ENCODE peak calls at places on chromosomes 1 and 21, in nine cellular contexts. W is nephron progenitor cell, M is lung, X is mammary epithelial cell, C is thyroid gland, I is adrenal gland, N is left ventricle myocardium inferior, D is dorsolateral prefrontal cortex, T is GM10248. P is an unnamed sample.
A peak's percentile ranks its signal among the peaks of the same experiment; 100 is the strongest.

GRCh38 chr1:216686860-216687545 is 36.2 kb downstream of the ESRRG start:
- DNase-seq in C (no peak), D (no peak), I (peak; percentile 85), T (no peak), N (no peak), M (no peak), W (no peak), X (no peak), P (no peak)

GRCh38 chr1:171160611-171161354 is 24.3 kb upstream of the FMO2 start:
- DNase-seq in D (no peak), N (no peak), T (no peak), C (no peak), M (no peak), X (no peak), I (no peak), W (no peak), P (no peak)

GRCh38 chr1:23787701-23788100 is 3.2 kb upstream of the LYPLA2 start:
- DNase-seq in I (no peak), N (no peak), D (no peak), W (no peak), M (no peak), T (no peak), C (no peak), X (no peak), P (no peak)

GRCh38 chr1:41642922-41643321 is 158.4 kb upstream of the EDN2 start:
- DNase-seq in M (no peak), W (no peak), X (no peak), C (no peak), D (no peak), T (no peak), I (no peak), N (no peak), P (no peak)

GRCh38 chr21:42833439-42833815 is 45.9 kb downstream of the WDR4 start:
- DNase-seq in T (peak; percentile 67), D (no peak), W (peak; percentile 18), X (no peak), C (no peak), N (no peak), I (peak; percentile 50), M (no peak), P (peak; percentile 81)

GRCh38 chr1:166159656-166160055 is 7.1 kb downstream of the FAM78B start:
- DNase-seq in T (no peak), I (no peak), C (no peak), N (no peak), X (no peak), W (no peak), M (no peak), D (no peak), P (no peak)

GRCh38 chr1:35557118-35557610 is at the start of gene KIAA0319L:
- DNase-seq in M (peak; percentile 91), T (peak; percentile 92), W (peak; percentile 84), C (peak; percentile 90), I (peak; percentile 94), N (peak; percentile 90), X (no peak), D (peak; percentile 90), P (no peak)

GRCh38 chr1:65393345-65393744 is 27.1 kb upstream of the LEPR start:
- DNase-seq in T (peak; percentile 11), N (no peak), W (no peak), X (peak; percentile 67), C (no peak), I (no peak), M (no peak), D (no peak), P (peak; percentile 58)

GRCh38 chr1:81158592-81158991 is 642.1 kb upstream of the ADGRL2 start:
- DNase-seq in N (no peak), T (no peak), M (no peak), D (no peak), C (no peak), W (no peak), I (no peak), X (no peak), P (no peak)

GRCh38 chr1:150973258-150973825 is 1.3 kb downstream of the CERS2 start:
- DNase-seq in N (peak; percentile 23), C (peak; percentile 31), W (peak; percentile 28), M (no peak), D (no peak), X (no peak), T (peak; percentile 36), I (no peak), P (peak; percentile 39)

GRCh38 chr1:202023033-202023433 is 12.6 kb downstream of the ELF3 start:
- DNase-seq in X (peak; percentile 99), M (peak; percentile 85), C (peak; percentile 80), D (no peak), I (no peak), T (no peak), N (no peak), W (no peak), P (no peak)

GRCh38 chr1:44409741-44410140 is 4.7 kb downstream of the RNF220 start:
- DNase-seq in N (no peak), X (no peak), T (no peak), D (no peak), W (no peak), C (no peak), I (no peak), M (no peak), P (no peak)

GRCh38 chr1:151165738-151166505 is at the start of the genes LYSMD1 and SCNM1:
- DNase-seq in I (peak; percentile 99), T (peak; percentile 94), N (peak; percentile 95), X (peak; percentile 99), W (peak; percentile 87), M (peak; percentile 98), C (peak; percentile 98), D (peak; percentile 98), P (peak; percentile 98)

GRCh38 chr1:182644863-182645262 is 39.5 kb downstream of the RGS8 start:
- DNase-seq in W (no peak), X (no peak), D (no peak), N (no peak), T (peak; percentile 25), C (peak; percentile 84), M (no peak), I (no peak), P (no peak)

GRCh38 chr1:59055908-59056719 is 240.8 kb upstream of the FGGY start:
- DNase-seq in C (peak; percentile 47), M (no peak), N (no peak), D (no peak), T (no peak), X (no peak), W (no peak), I (peak; percentile 64), P (no peak)

GRCh38 chr1:53562256-53562982 is 103.2 kb downstream of the DMRTB1 start:
- DNase-seq in W (no peak), D (no peak), C (no peak), I (no peak), M (no peak), N (no peak), X (no peak), T (no peak), P (peak; percentile 81)

GRCh38 chr1:231319080-231319479 is 18.6 kb downstream of the EXOC8 start:
- DNase-seq in T (no peak), M (no peak), X (no peak), N (no peak), C (no peak), W (no peak), I (no peak), D (no peak), P (no peak)

GRCh38 chr1:36306210-36306901 is at the start of gene SH3D21:
- DNase-seq in X (peak; percentile 69), C (peak; percentile 84), D (no peak), W (peak; percentile 62), T (peak; percentile 51), M (peak; percentile 61), I (peak; percentile 74), N (peak; percentile 59), P (peak; percentile 69)

GRCh38 chr1:180386740-180387367 is 115.5 kb downstream of the ACBD6 start:
- DNase-seq in T (no peak), C (no peak), X (no peak), N (no peak), W (no peak), D (no peak), M (no peak), I (no peak), P (no peak)

GRCh38 chr1:236685917-236686814 is at the start of gene ACTN2:
- DNase-seq in X (no peak), T (peak; percentile 66), M (peak; percentile 35), D (peak; percentile 57), I (no peak), W (peak; percentile 81), C (peak; percentile 46), N (peak; percentile 74), P (peak; percentile 44)

GRCh38 chr1:89603651-89604413 is 29.1 kb upstream of the LRRC8C start:
- DNase-seq in C (no peak), D (no peak), I (no peak), X (peak; percentile 66), T (no peak), M (no peak), W (no peak), N (no peak), P (peak; percentile 68)

GRCh38 chr1:95778217-95778616 is 544.2 kb downstream of the RWDD3 start:
- DNase-seq in I (no peak), X (no peak), M (no peak), W (no peak), T (no peak), C (no peak), N (no peak), D (no peak), P (no peak)

GRCh38 chr1:167720965-167721616 is 691 bp upstream of the MPZL1 start:
- DNase-seq in X (peak; percentile 63), W (no peak), D (peak; percentile 54), T (peak; percentile 27), M (no peak), N (no peak), I (peak; percentile 73), C (no peak), P (no peak)
- TF ChIP-seq CTCF in X (peak; percentile 69), W (no peak), D (peak; percentile 53), T (no peak), M (peak; percentile 4), N (peak; percentile 52), I (peak; percentile 28), C (no peak), P (no peak)

GRCh38 chr1:52359676-52360594 is 6.1 kb downstream of the CC2D1B start:
- DNase-seq in I (no peak), T (no peak), M (no peak), C (no peak), X (no peak), N (no peak), W (no peak), D (no peak), P (no peak)
- TF ChIP-seq CTCF in I (no peak), T (no peak), M (no peak), C (no peak), X (no peak), N (no peak), W (no peak), D (no peak), P (no peak)

DNA sequence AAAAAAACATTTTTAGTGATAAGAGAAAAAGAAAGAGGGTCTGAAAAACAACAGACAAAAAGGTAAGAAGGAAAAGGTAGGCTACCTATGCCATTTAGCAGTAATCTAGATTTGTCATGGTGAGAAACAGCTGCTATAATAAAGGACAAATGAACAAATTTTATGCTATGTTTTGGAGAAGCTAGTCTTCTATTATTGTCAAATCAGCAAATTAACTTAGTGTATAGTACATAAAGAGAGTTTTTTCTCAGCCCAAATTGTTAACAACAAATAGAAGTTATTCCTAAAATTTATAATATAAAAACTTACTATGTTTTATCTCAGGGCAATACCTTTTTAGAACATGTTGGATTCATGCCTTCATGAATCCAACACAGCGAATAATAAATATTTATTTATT is 88.7 kb downstream of the KIFAP3 start:
- DNase-seq in M (no peak), I (no peak), X (no peak), C (no peak), N (no peak), W (no peak), D (no peak), T (no peak), P (no peak)
- TF ChIP-seq CTCF in M (no peak), I (no peak), X (no peak), C (no peak), N (no peak), W (no peak), D (no peak), T (no peak), P (no peak)

GRCh38 chr1:190957565-190957964 is 479.9 kb upstream of the BRINP3 start:
- DNase-seq in I (no peak), M (no peak), D (no peak), W (no peak), X (no peak), T (no peak), C (no peak), N (no peak), P (no peak)
- TF ChIP-seq CTCF in I (no peak), M (no peak), D (no peak), W (no peak), X (peak; percentile 2), T (no peak), C (no peak), N (no peak), P (no peak)